ENCODE peak calls at places on chromosomes 6 and 20, in six cellular contexts. I is epithelial cell of esophagus, M is ecto neural progenitor cell, L is C1 segment of cervical spinal cord, X is NCI-H226, Y is Ammon's horn. C is an unnamed sample.
A peak's percentile ranks its signal among the peaks of the same experiment; 100 is the strongest.

GRCh38 chr6:138403324-138403800 is 661 bp upstream of the HEBP2 start:
- DNase-seq in I (no peak), Y (peak; percentile 30), X (no peak), L (no peak), M (peak; percentile 73), C (peak; percentile 35)

GRCh38 chr20:25553819-25554296 is 31.5 kb downstream of the NINL start:
- DNase-seq in I (no peak), M (no peak), X (peak; percentile 13), L (no peak), Y (peak; percentile 56), C (peak; percentile 87)

GRCh38 chr6:125930810-125931418 is 25.7 kb upstream of the HINT3 start:
- DNase-seq in M (no peak), L (no peak), X (no peak), Y (no peak), I (peak; percentile 43), C (no peak)

GRCh38 chr20:31803552-31804291 is 15.4 kb upstream of the MYLK2 start:
- DNase-seq in M (no peak), L (no peak), X (no peak), Y (no peak), I (no peak), C (no peak)

GRCh38 chr6:154482858-154483257 is 27.6 kb downstream of the CNKSR3 start:
- DNase-seq in Y (no peak), L (no peak), I (no peak), M (no peak), X (no peak), C (no peak)

GRCh38 chr6:46175446-46175845 is 4.7 kb upstream of the ENPP5 start:
- DNase-seq in I (no peak), L (no peak), M (no peak), X (no peak), Y (no peak), C (no peak)

GRCh38 chr6:145092554-145092953 is 642.8 kb downstream of the EPM2A start:
- DNase-seq in Y (no peak), L (no peak), I (no peak), X (no peak), M (no peak), C (no peak)

GRCh38 chr6:132334517-132334876 is 66.8 kb downstream of the MOXD1 start:
- DNase-seq in X (no peak), L (no peak), Y (no peak), I (no peak), M (no peak), C (no peak)

GRCh38 chr6:44476849-44477248 is 89.3 kb downstream of the CDC5L start:
- DNase-seq in I (no peak), L (no peak), Y (no peak), M (no peak), X (no peak), C (no peak)

GRCh38 chr6:157653521-157653920 is 169.5 kb upstream of the SNX9 start:
- DNase-seq in X (no peak), Y (no peak), M (no peak), I (no peak), L (no peak), C (no peak)

C was measured in kidney tubule cell.